ENCODE peak calls at places on chromosome 4, in six cellular contexts. T is CD8-positive, alpha-beta memory T cell; B is activated CD4-positive, alpha-beta T cell treated with anti-CD3 and anti-CD28 coated beads, Interleukin-2, amount 50 U/mL, for 1 hour; N is right lobe of liver; L is left cardiac atrium; C is astrocyte of the spinal cord. A is an unnamed sample.

GRCh38 chr4:2866160-2866861 is 22.7 kb downstream of the ADD1 start:
- DNase-seq in L (no peak), N (peak), T (no peak), B (no peak), C (no peak), A (no peak)

GRCh38 chr4:54908744-54909143 is 216.7 kb downstream of the KDR start:
- DNase-seq in L (no peak), T (no peak), B (no peak), C (peak), N (no peak), A (no peak)

GRCh38 chr4:172983014-172983413 is 185.6 kb upstream of the GALNT7 start:
- DNase-seq in T (no peak), L (no peak), C (peak), B (no peak), N (no peak), A (no peak)

GRCh38 chr4:24224446-24224845 is 334.6 kb upstream of the PPARGC1A start:
- DNase-seq in N (no peak), C (no peak), T (no peak), B (no peak), L (no peak), A (no peak)

GRCh38 chr4:187294861-187295260 is 571.2 kb upstream of the FAT1 start:
- DNase-seq in N (no peak), C (no peak), B (no peak), L (no peak), T (no peak), A (no peak)

GRCh38 chr4:107818301-107818910 is 6.3 kb upstream of the SGMS2 start:
- DNase-seq in T (no peak), B (no peak), N (no peak), L (no peak), C (peak), A (no peak)

GRCh38 chr4:103720661-103721060 is 876 bp upstream of the TACR3 start:
- DNase-seq in T (no peak), L (no peak), N (no peak), C (no peak), B (no peak), A (no peak)

GRCh38 chr4:2251073-2251794 is 9.3 kb upstream of the HAUS3 start:
- DNase-seq in L (peak), T (peak), C (no peak), B (no peak), N (no peak), A (peak)

GRCh38 chr4:80592950-80593349 is 257.4 kb downstream of the CFAP299 start:
- DNase-seq in B (no peak), N (no peak), L (no peak), C (no peak), T (no peak), A (no peak)

GRCh38 chr4:185113340-185113739 is 29.7 kb upstream of the SLC25A4 start:
- DNase-seq in T (no peak), N (no peak), L (no peak), B (no peak), C (no peak), A (no peak)

GRCh38 chr4:44869222-44869882 is 143.0 kb upstream of the GNPDA2 start:
- DNase-seq in N (no peak), L (no peak), T (no peak), B (no peak), C (no peak), A (no peak)

GRCh38 chr4:181835348-181835747 is 407.9 kb upstream of the TENM3 start:
- DNase-seq in L (no peak), N (no peak), C (no peak), T (no peak), B (no peak), A (no peak)

GRCh38 chr4:32161382-32161781 is 1441.2 kb downstream of the PCDH7 start:
- DNase-seq in T (no peak), B (no peak), N (no peak), C (peak), L (no peak), A (no peak)

GRCh38 chr4:58247792-58248191 is 1137.6 kb upstream of the IGFBP7 start:
- DNase-seq in C (no peak), L (no peak), B (no peak), N (no peak), T (no peak), A (no peak)

GRCh38 chr4:109559625-109559982 is 442 bp upstream of the MCUB start:
- DNase-seq in C (no peak), B (peak), T (no peak), L (peak), N (no peak), A (peak)

GRCh38 chr4:65343342-65343741 is 326.9 kb downstream of the EPHA5 start:
- DNase-seq in N (no peak), L (no peak), B (no peak), T (no peak), C (no peak), A (no peak)

GRCh38 chr4:149441338-149441737 is 374.3 kb downstream of the IQCM start:
- DNase-seq in T (no peak), L (no peak), N (no peak), C (peak), B (no peak), A (no peak)

GRCh38 chr4:54961357-54961975 is 163.9 kb downstream of the KDR start:
- DNase-seq in B (no peak), T (no peak), L (no peak), N (no peak), C (peak), A (no peak)

GRCh38 chr4:3145251-3145908 is 70.9 kb downstream of the HTT start:
- DNase-seq in T (no peak), N (no peak), B (no peak), L (no peak), C (peak), A (no peak)

GRCh38 chr4:38723726-38724506 is 58.9 kb downstream of the TLR10 start:
- DNase-seq in N (no peak), C (no peak), T (no peak), L (no peak), B (no peak), A (no peak)

GRCh38 chr4:7077371-7077770 is 9.5 kb upstream of the GRPEL1 start:
- DNase-seq in T (no peak), B (no peak), L (no peak), N (no peak), C (no peak), A (no peak)

GRCh38 chr4:48970471-48970921 is 15.6 kb upstream of the CWH43 start:
- DNase-seq in T (no peak), B (no peak), N (no peak), C (peak), L (no peak), A (no peak)

GRCh38 chr4:111793686-111794085 is 351.6 kb upstream of the FAM241A start:
- DNase-seq in T (no peak), L (no peak), B (no peak), C (no peak), N (no peak), A (no peak)

GRCh38 chr4:184747034-184747830 is 13.3 kb upstream of the CENPU start:
- DNase-seq in B (no peak), L (no peak), C (no peak), N (peak), T (no peak), A (no peak)

GRCh38 chr4:157509286-157509685 is 288.8 kb downstream of the GRIA2 start:
- DNase-seq in B (no peak), L (no peak), T (no peak), N (no peak), C (no peak), A (no peak)

GRCh38 chr4:7425591-7426468 is 8.9 kb downstream of the PSAPL1 start:
- DNase-seq in T (no peak), N (peak), C (no peak), B (no peak), L (no peak), A (no peak)

GRCh38 chr4:123505077-123505456 is 108.5 kb downstream of the SPRY1 start:
- DNase-seq in T (no peak), N (no peak), C (peak), B (no peak), L (no peak), A (no peak)

GRCh38 chr4:95296052-95296451 is 252.7 kb downstream of the UNC5C start:
- DNase-seq in B (no peak), L (no peak), T (no peak), N (no peak), C (no peak), A (no peak)

GRCh38 chr4:163462556-163462955 is 11.0 kb downstream of the TKTL2 start:
- DNase-seq in T (no peak), B (no peak), C (no peak), L (no peak), N (no peak), A (no peak)

GRCh38 chr4:1296324-1297022 is 6.8 kb downstream of the MAEA start:
- DNase-seq in N (peak), C (no peak), L (no peak), T (no peak), B (no peak), A (no peak)

GRCh38 chr4:27429260-27429970 is 568.8 kb downstream of the STIM2 start:
- DNase-seq in C (no peak), N (no peak), B (no peak), T (no peak), L (no peak), A (no peak)

GRCh38 chr4:11268149-11268548 is 160.5 kb downstream of the HS3ST1 start:
- DNase-seq in N (no peak), L (no peak), B (no peak), T (no peak), C (no peak), A (no peak)

GRCh38 chr4:93827272-93827947 is 1.1 kb upstream of the ATOH1 start:
- DNase-seq in B (no peak), N (no peak), T (no peak), C (no peak), L (no peak), A (no peak)

GRCh38 chr4:56633486-56633885 is 47.6 kb downstream of the HOPX start:
- DNase-seq in B (no peak), T (no peak), L (no peak), N (no peak), C (no peak), A (no peak)

GRCh38 chr4:37383579-37384229 is 139.2 kb downstream of the NWD2 start:
- DNase-seq in T (no peak), C (peak), B (no peak), L (no peak), N (no peak), A (no peak)

GRCh38 chr4:168028568-168028967 is 63.8 kb upstream of the ANXA10 start:
- DNase-seq in L (no peak), T (no peak), C (no peak), B (no peak), N (peak), A (no peak)

GRCh38 chr4:38021751-38022150 is 61.6 kb downstream of the PTTG2 start:
- DNase-seq in C (no peak), B (no peak), T (no peak), N (no peak), L (no peak), A (no peak)

GRCh38 chr4:48180234-48180633 is 46.2 kb upstream of the TXK start:
- DNase-seq in N (no peak), T (no peak), C (peak), L (no peak), B (no peak), A (no peak)